ENCODE peak calls at places on chromosomes 13 and 19, in seven cellular contexts. K, J, R, S, F, U and X are unnamed samples.

GRCh38 chr19:54172413-54172763 is 572 bp downstream of the TMC4 start:
- DNase-seq in U (no peak), F (no peak), K (no peak), J (no peak), S (no peak), R (no peak), X (no peak)

GRCh38 chr13:95191821-95192220 is 109.4 kb downstream of the ABCC4 start:
- DNase-seq in R (peak), F (peak), S (peak), U (peak), K (peak), J (peak), X (peak)

GRCh38 chr13:53941588-53942190 is 913.1 kb downstream of the OLFM4 start:
- DNase-seq in F (no peak), S (no peak), R (no peak), J (no peak), U (no peak), K (no peak), X (no peak)

GRCh38 chr13:54614729-54615128 is 1586.1 kb downstream of the OLFM4 start:
- DNase-seq in F (no peak), J (no peak), R (no peak), U (no peak), K (no peak), S (no peak), X (no peak)

GRCh38 chr13:48560657-48561337 is 27.9 kb upstream of the RCBTB2 start:
- DNase-seq in K (no peak), U (no peak), R (no peak), S (no peak), F (no peak), J (no peak), X (no peak)

GRCh38 chr19:1181606-1182005 is 7.5 kb upstream of the SBNO2 start:
- DNase-seq in J (no peak), F (no peak), U (no peak), R (no peak), S (no peak), K (no peak), X (no peak)

GRCh38 chr13:38176664-38177063 is 173.0 kb upstream of the UFM1 start:
- DNase-seq in F (no peak), S (no peak), J (no peak), R (no peak), K (no peak), U (no peak), X (no peak)

GRCh38 chr19:27774337-27774736 is 1438.6 kb downstream of the UQCRFS1 start:
- DNase-seq in R (no peak), F (no peak), J (no peak), U (no peak), K (no peak), S (no peak), X (no peak)

GRCh38 chr19:33273881-33274662 is 28.3 kb downstream of the CEBPA start:
- DNase-seq in S (peak), U (peak), K (peak), R (no peak), F (peak), J (no peak), X (no peak)

GRCh38 chr19:5288347-5288739 is 52.3 kb downstream of the PTPRS start:
- DNase-seq in K (no peak), U (no peak), S (no peak), F (no peak), J (peak), R (no peak), X (no peak)

GRCh38 chr19:57888107-57888493 is 737 bp downstream of the ZNF814 start:
- DNase-seq in S (no peak), R (no peak), K (no peak), J (no peak), U (no peak), F (no peak), X (no peak)

GRCh38 chr13:47133024-47133445 is 236.2 kb upstream of the HTR2A start:
- DNase-seq in K (peak), F (no peak), J (no peak), U (peak), R (no peak), S (peak), X (no peak)

GRCh38 chr13:74573654-74574053 is 439.4 kb upstream of the KLF12 start:
- DNase-seq in U (no peak), K (no peak), F (peak), J (peak), R (no peak), S (no peak), X (no peak)

GRCh38 chr13:98476538-98476966 is 100.4 kb downstream of the STK24 start:
- DNase-seq in F (no peak), J (peak), S (peak), U (peak), K (peak), R (peak), X (no peak)

GRCh38 chr19:4584670-4585460 is 25.4 kb upstream of the SEMA6B start:
- DNase-seq in R (no peak), S (no peak), U (no peak), F (no peak), K (no peak), J (no peak), X (no peak)

GRCh38 chr19:40808497-40808896 is 9.5 kb downstream of the EGLN2 start:
- DNase-seq in F (no peak), U (no peak), R (no peak), S (no peak), J (no peak), K (no peak), X (no peak)

GRCh38 chr19:29544656-29545360 is 19.0 kb downstream of the VSTM2B start:
- DNase-seq in K (no peak), U (no peak), F (no peak), R (peak), S (no peak), J (no peak), X (no peak)

GRCh38 chr19:5824791-5825577 is 14.5 kb downstream of the FUT6 start:
- DNase-seq in S (no peak), U (no peak), J (no peak), R (no peak), K (no peak), F (no peak), X (no peak)

GRCh38 chr13:30421093-30422055 is 919 bp upstream of the UBE2L5 start:
- DNase-seq in J (peak), U (peak), K (peak), S (peak), R (peak), F (peak), X (peak)

GRCh38 chr19:18469245-18470107 is 31.5 kb upstream of the ISYNA1 start:
- DNase-seq in R (peak), F (peak), U (peak), K (peak), J (peak), S (peak), X (peak)

GRCh38 chr19:32458500-32459123 is 53.0 kb downstream of the DPY19L3 start:
- DNase-seq in R (no peak), J (no peak), K (peak), F (no peak), S (no peak), U (no peak), X (no peak)

GRCh38 chr19:33410915-33411401 is 37.4 kb downstream of the CEBPG start:
- DNase-seq in K (no peak), U (no peak), F (no peak), R (no peak), S (no peak), J (no peak), X (no peak)

GRCh38 chr19:45863840-45864628 is at the start of gene FOXA3:
- DNase-seq in K (peak), J (no peak), U (peak), S (peak), R (no peak), F (no peak), X (peak)

GRCh38 chr13:31200636-31200970 is 828 bp downstream of the B3GLCT start:
- DNase-seq in K (no peak), F (peak), J (peak), S (peak), U (peak), R (peak), X (peak)

GRCh38 chr13:32150239-32150638 is 118.7 kb downstream of the FRY start:
- DNase-seq in F (peak), J (no peak), S (no peak), K (no peak), R (peak), U (peak), X (no peak)

GRCh38 chr13:28607187-28607955 is 51.6 kb upstream of the POMP start:
- DNase-seq in S (no peak), K (no peak), F (no peak), R (no peak), U (no peak), J (no peak), X (no peak)

GRCh38 chr19:29001006-29001921 is 211.7 kb downstream of the UQCRFS1 start:
- DNase-seq in U (no peak), K (peak), F (no peak), R (peak), J (no peak), S (no peak), X (no peak)

GRCh38 chr19:482186-483041 is 13.9 kb upstream of the MADCAM1 start:
- DNase-seq in R (no peak), U (no peak), K (no peak), J (no peak), F (no peak), S (no peak), X (no peak)

GRCh38 chr13:102045713-102046112 is 356.1 kb downstream of the FGF14 start:
- DNase-seq in K (no peak), F (no peak), R (no peak), U (no peak), S (no peak), J (no peak), X (no peak)

GRCh38 chr19:36196249-36196648 is 18.2 kb downstream of the ZNF565 start:
- DNase-seq in K (no peak), U (peak), J (no peak), S (no peak), R (no peak), F (no peak), X (no peak)

GRCh38 chr19:58304748-58305064 is 471 bp upstream of the ERVK3-1 start:
- DNase-seq in K (no peak), S (no peak), U (no peak), R (no peak), J (no peak), F (no peak), X (no peak)

GRCh38 chr19:44819246-44819832 is 10.4 kb downstream of the BCAM start:
- DNase-seq in J (no peak), U (no peak), F (no peak), R (no peak), K (no peak), S (no peak), X (no peak)

GRCh38 chr13:80274643-80275042 is 66.3 kb downstream of the SPRY2 start:
- DNase-seq in U (no peak), F (no peak), R (no peak), S (no peak), K (no peak), J (no peak), X (no peak)

GRCh38 chr19:42555801-42556200 is 27.5 kb upstream of the CEACAM1 start:
- DNase-seq in F (no peak), S (no peak), J (no peak), U (no peak), R (no peak), K (no peak), X (no peak)

GRCh38 chr19:42560731-42561130 is 32.5 kb upstream of the CEACAM1 start:
- DNase-seq in K (no peak), U (no peak), F (no peak), S (no peak), J (no peak), R (no peak), X (no peak)

GRCh38 chr19:42563352-42564210 is 31.1 kb downstream of the CEACAM8 start:
- DNase-seq in J (no peak), U (peak), S (peak), F (peak), R (no peak), K (peak), X (no peak)

GRCh38 chr19:42561512-42561911 is 33.2 kb downstream of the CEACAM8 start:
- DNase-seq in U (no peak), R (no peak), F (no peak), K (no peak), J (no peak), S (no peak), X (no peak)
- TF ChIP-seq CTCF in U (no peak), R (no peak), F (no peak), K (no peak), J (no peak), S (no peak), X (no peak)

GRCh38 chr19:10332158-10332964 is 968 bp downstream of the RAVER1 start:
- DNase-seq in J (no peak), K (no peak), R (no peak), U (no peak), F (no peak), S (no peak), X (no peak)

GRCh38 chr19:10332965-10333757 is at the start of gene RAVER1:
- DNase-seq in K (peak), F (peak), J (peak), S (peak), U (peak), R (peak), X (peak)

GRCh38 chr19:10333758-10334339 is 520 bp upstream of the RAVER1 start:
- DNase-seq in K (peak), U (no peak), J (no peak), S (peak), R (no peak), F (peak), X (no peak)

GRCh38 chr19:10335149-10336053 is 2.1 kb upstream of the RAVER1 start:
- DNase-seq in K (no peak), S (no peak), J (no peak), F (no peak), U (no peak), R (no peak), X (no peak)

DNA sequence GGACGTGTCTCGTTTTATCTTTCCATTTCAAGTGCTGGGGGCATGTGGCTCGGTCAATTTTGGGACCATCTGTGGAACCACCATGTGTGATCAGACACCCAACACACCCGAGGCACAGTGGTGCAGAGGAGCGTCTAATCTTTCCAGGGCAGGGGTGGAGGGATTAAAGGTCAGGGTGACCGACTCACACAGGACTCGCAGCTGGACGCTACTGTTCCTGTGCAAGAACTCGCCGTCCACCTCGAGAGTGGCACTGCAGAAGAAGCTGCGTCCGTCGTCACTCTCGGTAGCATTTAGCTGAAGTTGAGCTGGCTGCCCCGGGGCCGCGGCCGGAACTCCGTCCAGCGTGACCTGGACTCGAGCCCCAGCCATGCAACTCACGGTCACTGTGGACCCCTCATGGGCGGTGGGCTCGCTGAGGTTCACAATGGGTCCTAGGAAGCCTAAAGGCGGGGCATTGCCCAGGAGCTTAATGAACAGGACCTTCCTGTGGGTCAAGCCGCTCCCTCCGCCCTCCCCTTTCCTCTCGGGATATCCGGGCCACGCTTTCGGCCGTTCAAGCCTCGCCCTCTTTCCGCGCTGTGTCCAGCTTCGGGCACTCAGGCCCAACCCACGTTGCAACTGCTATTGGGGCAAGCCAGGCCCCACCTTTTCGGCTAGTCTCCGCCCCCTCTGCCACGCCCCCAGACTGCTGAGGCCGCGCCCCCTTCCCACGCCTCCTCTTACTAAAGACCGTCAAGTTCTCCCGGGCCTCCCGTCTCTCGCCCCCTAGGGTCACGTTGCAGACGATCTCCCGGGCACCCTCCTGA is 1.2 kb upstream of the RAVER1 start:
- DNase-seq in K (peak), R (peak), S (peak), U (peak), F (peak), J (peak), X (peak)
- TF ChIP-seq CTCF in K (peak), R (no peak), S (no peak), U (no peak), F (no peak), J (no peak), X (peak)

GRCh38 chr19:12255372-12255771 is 39.3 kb downstream of the ZNF44 start:
- DNase-seq in R (no peak), K (no peak), F (no peak), J (no peak), S (no peak), U (no peak), X (no peak)
- TF ChIP-seq CTCF in R (no peak), K (no peak), F (no peak), J (no peak), S (no peak), U (no peak), X (no peak)

GRCh38 chr19:10812902-10813404 is 23.1 kb downstream of the TMED1 start:
- DNase-seq in J (no peak), F (peak), S (peak), R (peak), K (peak), U (peak), X (no peak)
- TF ChIP-seq CTCF in J (no peak), F (no peak), S (no peak), R (no peak), K (no peak), U (peak), X (no peak)

DNA sequence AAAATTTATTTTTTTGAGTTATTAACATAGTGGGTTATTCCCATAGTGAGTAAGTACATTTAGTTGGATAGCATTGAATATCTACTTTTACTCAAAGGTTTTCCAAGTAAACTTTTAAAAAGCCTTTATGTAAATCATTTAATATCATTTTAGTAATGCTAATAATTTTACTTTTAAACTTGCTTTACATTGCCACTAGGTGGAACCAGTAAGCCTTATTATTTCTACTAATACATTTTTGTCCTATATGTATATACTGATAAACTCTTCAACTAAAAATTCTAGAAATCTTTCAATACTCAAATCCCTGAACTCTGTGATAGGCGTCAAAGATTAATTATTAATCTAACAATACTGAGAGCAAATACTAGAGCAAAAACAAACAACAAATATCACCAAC is 1709.2 kb upstream of the PCDH20 start:
- DNase-seq in R (no peak), F (no peak), K (peak), U (peak), J (no peak), S (peak), X (no peak)
- TF ChIP-seq CTCF in R (peak), F (no peak), K (peak), U (no peak), J (peak), S (peak), X (peak)